ENCODE peak calls at places on chromosomes 13 and 19, in five cellular contexts. H, O, E, L and D are unnamed samples. For H3K4me1, the result is how much of the 10 kb centered on the place peaks cover.

GRCh38 chr19:18795540-18795939 is 4.4 kb upstream of the COMP start:
- DNase-seq in L (no peak), O (peak), E (no peak), H (no peak), D (no peak)

GRCh38 chr19:31120952-31121351 is 228.3 kb downstream of the TSHZ3 start:
- DNase-seq in O (no peak), L (no peak), H (no peak), E (no peak), D (no peak)

GRCh38 chr13:85497652-85498051 is 301.6 kb downstream of the SLITRK6 start:
- DNase-seq in H (no peak), L (no peak), O (peak), E (peak), D (no peak)

GRCh38 chr13:68713394-68713793 is 1394.2 kb upstream of the ATXN8OS start:
- DNase-seq in L (no peak), E (no peak), H (no peak), O (no peak), D (no peak)

GRCh38 chr19:29878973-29879654 is 62.9 kb upstream of the URI1 start:
- DNase-seq in H (no peak), O (no peak), L (peak), E (no peak), D (no peak)

GRCh38 chr13:77305276-77305675 is 21.6 kb downstream of the MYCBP2 start:
- DNase-seq in L (no peak), O (no peak), E (no peak), H (no peak), D (peak)

GRCh38 chr19:45528744-45529453 is 21.6 kb downstream of the VASP start:
- DNase-seq in H (no peak), E (no peak), O (peak), L (peak), D (no peak)

GRCh38 chr19:51372021-51372648 is 319 bp downstream of the NKG7 start:
- DNase-seq in H (no peak), E (no peak), L (no peak), O (no peak), D (no peak)

GRCh38 chr19:55173717-55174409 is 6.2 kb downstream of the SYT5 start:
- DNase-seq in H (no peak), E (peak), O (no peak), L (peak), D (no peak)

GRCh38 chr19:18733196-18733647 is 49.7 kb downstream of the CRTC1 start:
- DNase-seq in H (no peak), E (no peak), L (no peak), O (no peak), D (no peak)

GRCh38 chr13:59906413-59907027 is 257.2 kb downstream of the DIAPH3 start:
- DNase-seq in O (no peak), H (no peak), E (no peak), L (peak), D (peak)

GRCh38 chr19:10270180-10270615 is 722 bp upstream of the ICAM1 start:
- DNase-seq in H (peak), L (no peak), O (peak), E (no peak), D (no peak)

GRCh38 chr13:113948034-113948742 is 25.7 kb downstream of the C13orf46 start:
- DNase-seq in H (no peak), O (no peak), E (no peak), L (no peak), D (no peak)

GRCh38 chr13:64397699-64398098 is 2832.4 kb downstream of the PCDH9 start:
- DNase-seq in H (no peak), O (no peak), E (no peak), L (no peak), D (peak)

GRCh38 chr19:12913011-12913561 is 6.0 kb downstream of the SYCE2 start:
- DNase-seq in E (no peak), O (no peak), L (peak), H (no peak), D (peak)

GRCh38 chr13:89796196-89796595 is 1551.3 kb upstream of the MIR17HG start:
- DNase-seq in H (no peak), L (no peak), E (no peak), O (no peak), D (no peak)

GRCh38 chr13:109840201-109840892 is 54.0 kb upstream of the IRS2 start:
- DNase-seq in H (no peak), O (peak), E (peak), L (no peak), D (no peak)

GRCh38 chr13:35283856-35284255 is 192.6 kb downstream of the MAB21L1 start:
- DNase-seq in E (no peak), L (no peak), H (no peak), O (no peak), D (peak)

GRCh38 chr13:65597839-65598818 is 1632.0 kb downstream of the PCDH9 start:
- DNase-seq in O (no peak), H (no peak), E (no peak), L (no peak), D (no peak)

GRCh38 chr13:43180036-43180660 is 156.8 kb downstream of the DNAJC15 start:
- DNase-seq in O (no peak), E (no peak), L (no peak), H (no peak), D (no peak)

GRCh38 chr13:34817246-34817645 is 124.8 kb upstream of the NBEA start:
- DNase-seq in L (no peak), E (no peak), H (no peak), O (peak), D (no peak)

GRCh38 chr13:70668983-70669382 is 560.7 kb upstream of the KLHL1 start:
- DNase-seq in E (no peak), O (no peak), H (no peak), L (no peak), D (peak)

GRCh38 chr19:28785961-28786360 is 427.0 kb downstream of the UQCRFS1 start:
- DNase-seq in L (peak), H (no peak), E (no peak), O (no peak), D (no peak)

GRCh38 chr13:33183431-33184130 is 102.0 kb downstream of the STARD13 start:
- DNase-seq in O (no peak), E (no peak), H (no peak), L (no peak), D (no peak)

GRCh38 chr13:46641274-46642081 is 88.5 kb downstream of the LRCH1 start:
- DNase-seq in O (no peak), E (no peak), L (no peak), H (no peak), D (peak)

GRCh38 chr13:41075034-41075433 is 13.7 kb downstream of the WBP4 start:
- DNase-seq in E (no peak), L (peak), O (no peak), H (no peak), D (peak)

GRCh38 chr13:66532146-66532545 is 698.0 kb downstream of the PCDH9 start:
- DNase-seq in E (no peak), O (no peak), L (no peak), H (no peak), D (no peak)

GRCh38 chr19:3335431-3336350 is 30.7 kb upstream of the NFIC start:
- DNase-seq in O (no peak), H (no peak), E (no peak), L (no peak), D (no peak)

GRCh38 chr13:58926858-58927257 is 1236.9 kb downstream of the DIAPH3 start:
- DNase-seq in E (no peak), O (no peak), H (no peak), L (no peak), D (no peak)

DNA sequence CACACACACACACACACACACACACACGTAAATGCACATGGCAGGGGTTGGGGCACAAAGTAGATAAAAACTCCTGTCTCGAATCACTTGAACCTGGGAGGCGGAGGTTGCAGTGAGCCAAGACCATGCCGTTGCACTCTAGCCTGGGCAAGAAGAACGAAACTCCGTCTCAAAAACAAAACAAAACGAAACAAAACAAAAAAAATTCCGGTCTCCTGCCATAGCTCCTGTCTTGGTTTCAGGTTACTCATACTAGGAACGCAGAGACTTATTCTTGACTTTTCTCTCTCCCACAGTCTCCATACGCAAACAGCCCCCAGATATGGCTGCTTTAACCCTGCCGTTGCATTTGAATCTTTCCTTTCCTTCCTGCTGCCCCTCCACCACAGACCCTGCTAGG is 148.9 kb downstream of the SHISA2 start:
- DNase-seq in L (no peak), E (no peak), H (no peak), O (no peak), D (no peak)
- H3K4me1 ChIP-seq in L (under half), E (under half), H (under half), O (under half), D (under half)

GRCh38 chr19:14160017-14160703 is 23.8 kb upstream of the ASF1B start:
- DNase-seq in H (no peak), E (no peak), L (no peak), O (no peak), D (no peak)

GRCh38 chr19:14164724-14165493 is 28.5 kb upstream of the ASF1B start:
- DNase-seq in E (no peak), O (no peak), H (no peak), L (no peak), D (no peak)

GRCh38 chr19:14161305-14161704 is 24.9 kb upstream of the ASF1B start:
- DNase-seq in H (no peak), E (no peak), L (no peak), O (no peak), D (no peak)

GRCh38 chr19:14164088-14164487 is 27.7 kb upstream of the ASF1B start:
- DNase-seq in H (no peak), O (no peak), L (no peak), E (no peak), D (no peak)

DNA sequence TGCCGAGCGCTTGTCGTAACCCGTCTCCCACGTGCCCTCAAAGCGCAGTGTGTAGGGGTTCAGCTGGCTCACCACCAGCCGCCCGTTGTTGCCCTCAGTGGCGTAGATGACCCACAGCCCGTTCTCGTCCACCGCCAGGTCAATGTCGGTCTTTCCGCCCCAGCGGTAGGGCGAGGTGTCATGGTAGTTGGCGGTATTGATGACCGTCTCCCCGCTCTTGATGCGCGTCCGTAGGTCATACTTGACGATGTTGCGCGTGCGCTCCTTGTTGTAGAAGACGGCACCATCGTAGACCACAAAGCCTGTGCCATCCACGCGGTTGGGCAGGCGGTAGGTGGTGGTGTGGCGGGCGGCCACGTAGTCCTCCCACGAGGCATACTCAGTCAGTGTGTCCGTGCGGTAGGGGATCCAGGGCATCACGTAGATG is 26.5 kb upstream of the ASF1B start:
- DNase-seq in E (no peak), O (no peak), H (no peak), L (no peak), D (no peak)
- H3K4me1 ChIP-seq in E (under half), O (under half), H (under half), L (under half), D (under half)

GRCh38 chr13:29418026-29418425 is 177.5 kb downstream of the SLC7A1 start:
- DNase-seq in E (no peak), H (no peak), O (no peak), L (no peak), D (no peak)

GRCh38 chr13:29423050-29423449 is 172.4 kb downstream of the SLC7A1 start:
- DNase-seq in O (no peak), E (no peak), H (no peak), L (no peak), D (no peak)

GRCh38 chr13:29427937-29428309 is 167.6 kb downstream of the SLC7A1 start:
- DNase-seq in H (no peak), O (no peak), E (no peak), L (no peak), D (no peak)

DNA sequence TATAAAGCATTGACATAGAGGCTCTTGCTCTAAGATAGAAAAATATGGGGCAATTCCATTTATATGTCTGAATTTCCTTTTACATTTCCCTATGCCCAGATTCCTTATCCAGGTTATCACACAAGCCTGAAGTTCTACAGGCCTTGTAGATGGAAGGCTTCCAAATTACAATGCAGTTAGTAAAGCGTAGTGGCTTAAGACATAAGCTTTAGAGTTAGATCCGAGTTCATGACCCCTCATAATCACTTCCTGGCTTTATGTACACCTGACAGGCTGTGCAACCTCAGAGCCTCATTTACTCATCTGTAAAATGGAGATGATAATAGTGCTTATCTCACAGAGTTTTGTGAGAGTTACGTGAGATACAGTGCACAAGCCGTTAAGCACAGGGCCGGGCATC is 173.5 kb downstream of the SLC7A1 start:
- DNase-seq in L (no peak), O (no peak), H (no peak), E (no peak), D (no peak)
- H3K4me1 ChIP-seq in L (under half), O (under half), H (under half), E (under half), D (under half)

GRCh38 chr13:97252735-97253134 is 30.6 kb downstream of the MBNL2 start:
- DNase-seq in O (no peak), L (no peak), E (no peak), H (no peak), D (no peak)
- H3K4me1 ChIP-seq in O (under half), L (under half), E (half or more), H (half or more), D (half or more)

DNA sequence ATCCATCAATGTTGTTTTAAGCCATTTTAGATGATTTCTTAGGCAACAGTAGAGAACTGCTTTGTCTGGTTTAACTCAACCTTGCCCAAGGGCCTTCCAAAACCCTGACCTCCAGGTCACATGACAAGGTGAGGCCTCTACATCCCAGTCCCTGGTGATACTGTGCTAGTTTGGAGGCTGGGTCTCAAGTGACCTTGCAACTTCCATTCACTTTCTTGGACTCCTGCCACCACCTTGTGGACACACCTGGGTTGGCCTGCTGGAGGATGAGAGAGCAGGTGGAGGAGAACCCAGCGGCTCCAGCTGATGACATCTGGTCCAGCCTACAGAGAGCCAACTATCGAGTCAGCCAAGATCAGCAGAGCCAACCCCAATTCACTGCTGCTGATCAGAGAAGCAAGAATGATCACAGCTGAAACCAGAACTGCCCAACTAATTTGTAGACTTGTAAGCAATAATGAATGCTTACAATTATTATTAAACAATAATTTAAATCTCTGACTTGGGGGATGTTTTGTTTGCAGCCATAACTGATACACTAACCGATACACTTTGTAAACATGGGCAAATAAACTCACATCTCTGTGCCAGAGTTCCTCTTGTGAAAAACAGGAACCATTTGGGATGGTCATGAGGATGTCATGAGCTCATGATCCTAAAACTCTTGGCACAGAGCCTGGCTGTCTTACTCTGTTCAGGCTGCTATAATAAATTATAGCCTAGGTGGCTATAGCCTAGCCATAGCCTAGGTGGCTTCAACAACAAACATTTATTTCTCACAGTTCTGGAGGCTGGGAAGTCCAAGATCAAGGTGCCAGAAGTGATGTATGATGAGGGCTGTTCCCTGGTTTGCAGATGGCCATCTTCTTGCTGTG is 11.5 kb downstream of the FAM187B start:
- DNase-seq in E (no peak), L (no peak), H (no peak), O (peak), D (no peak)
- H3K4me1 ChIP-seq in E (under half), L (under half), H (under half), O (under half), D (under half)

GRCh38 chr13:53821632-53822031 is 793.0 kb downstream of the OLFM4 start:
- DNase-seq in L (no peak), E (no peak), H (no peak), O (no peak), D (no peak)

GRCh38 chr13:53822136-53822535 is 793.5 kb downstream of the OLFM4 start:
- DNase-seq in L (no peak), H (no peak), E (no peak), O (no peak), D (no peak)
- H3K4me1 ChIP-seq in L (under half), H (under half), E (under half), O (under half), D (under half)

GRCh38 chr19:39434123-39435076 is 1.3 kb downstream of the RPS16 start:
- DNase-seq in O (no peak), L (no peak), H (no peak), E (no peak), D (no peak)
- H3K4me1 ChIP-seq in O (under half), L (under half), H (under half), E (under half), D (under half)

GRCh38 chr19:954672-955494 is 29.0 kb downstream of the ARID3A start:
- DNase-seq in O (peak), L (no peak), E (no peak), H (no peak), D (no peak)
- H3K4me1 ChIP-seq in O (half or more), L (under half), E (under half), H (under half), D (under half)

GRCh38 chr19:48968813-48969218 is 3.7 kb downstream of the FTL start:
- DNase-seq in O (no peak), E (no peak), H (no peak), L (no peak), D (no peak)

GRCh38 chr19:48966541-48967345 is 1.6 kb downstream of the FTL start:
- DNase-seq in E (no peak), O (no peak), H (no peak), L (no peak), D (no peak)

GRCh38 chr19:48965806-48966540 is 864 bp downstream of the FTL start:
- DNase-seq in O (peak), L (peak), E (no peak), H (peak), D (peak)

GRCh38 chr19:48968179-48968661 is 3.1 kb downstream of the FTL start:
- DNase-seq in H (no peak), E (no peak), O (no peak), L (no peak), D (no peak)

DNA sequence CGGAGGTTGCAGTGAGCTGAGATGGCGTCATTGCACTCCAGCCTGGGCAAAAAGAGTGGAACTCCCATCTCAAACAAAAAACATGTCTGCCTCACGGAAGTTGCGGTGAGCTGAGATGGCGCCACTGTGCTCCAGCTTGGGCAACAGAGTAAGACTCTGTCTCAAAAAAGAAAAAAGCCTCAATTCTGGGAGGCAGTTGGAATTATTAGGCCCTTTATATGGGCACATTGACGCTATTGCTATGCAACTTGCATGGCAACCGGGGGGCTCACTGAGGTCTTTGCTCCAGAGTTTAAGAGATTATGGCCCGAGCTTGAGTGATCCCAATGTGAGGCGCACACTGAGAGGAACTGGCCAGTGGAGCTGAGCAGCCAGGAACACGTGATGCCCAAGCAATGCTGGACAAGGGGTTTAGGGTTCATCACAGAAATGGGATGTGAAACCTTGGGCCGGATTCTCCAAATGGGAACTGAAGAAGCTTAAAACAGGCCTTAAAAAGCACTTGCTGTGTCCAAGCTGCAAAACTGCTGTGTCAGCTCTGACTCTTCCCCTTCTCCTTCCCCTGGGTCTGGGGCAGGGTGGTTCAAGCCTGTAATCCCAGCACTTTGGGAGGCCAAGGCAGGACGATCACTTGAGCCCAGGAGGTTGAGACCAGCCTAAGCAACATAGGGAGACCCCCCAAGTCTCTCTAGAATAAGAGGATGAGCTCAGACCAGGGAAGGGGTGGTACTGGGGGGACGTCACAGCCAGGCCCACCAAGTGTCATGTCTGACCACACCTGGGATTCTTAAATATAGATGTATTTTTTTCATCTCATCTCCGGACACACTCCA is 2.5 kb downstream of the FTL start:
- DNase-seq in O (peak), H (peak), E (no peak), L (no peak), D (no peak)
- H3K4me1 ChIP-seq in O (under half), H (under half), E (under half), L (under half), D (under half)